ENCODE peak calls at places on chromosome 9, in seven cellular contexts. I is GM12865, H is left ventricle myocardium inferior, E is lower leg skin, T is tibial nerve, U is HCT116, C is epithelial cell of esophagus. O is an unnamed sample.

GRCh38 chr9:14391620-14392019 is 77.7 kb upstream of the NFIB start:
- DNase-seq in I (no peak), H (no peak), E (no peak), T (no peak), U (no peak), C (no peak), O (no peak)

GRCh38 chr9:137880976-137881530 is 3.5 kb downstream of the CACNA1B start:
- DNase-seq in I (no peak), H (no peak), E (no peak), T (no peak), U (no peak), C (no peak), O (no peak)

GRCh38 chr9:34010979-34011378 is 37.7 kb downstream of the UBAP2 start:
- DNase-seq in I (peak), H (no peak), E (no peak), T (peak), U (peak), C (peak), O (no peak)

GRCh38 chr9:117293199-117294114 is 121.4 kb downstream of the ASTN2 start:
- DNase-seq in I (no peak), H (no peak), E (no peak), T (no peak), U (no peak), C (no peak), O (no peak)

GRCh38 chr9:93708289-93708986 is 132.1 kb downstream of the PHF2 start:
- DNase-seq in I (no peak), H (no peak), E (no peak), T (no peak), U (no peak), C (no peak), O (no peak)

GRCh38 chr9:98808411-98808815 is 943 bp downstream of the GALNT12 start:
- DNase-seq in I (no peak), H (no peak), E (no peak), T (no peak), U (no peak), C (no peak), O (no peak)

GRCh38 chr9:15711531-15712295 is 158.9 kb downstream of the CCDC171 start:
- DNase-seq in I (no peak), H (no peak), E (no peak), T (no peak), U (no peak), C (peak), O (no peak)

GRCh38 chr9:93205045-93205768 is 21.3 kb downstream of the WNK2 start:
- DNase-seq in I (no peak), H (peak), E (no peak), T (peak), U (no peak), C (no peak), O (peak)

GRCh38 chr9:37650873-37651768 is at the start of gene FRMPD1:
- DNase-seq in I (peak), H (peak), E (peak), T (no peak), U (no peak), C (peak), O (peak)

GRCh38 chr9:98719055-98719454 is 10.3 kb upstream of the GABBR2 start:
- DNase-seq in I (no peak), H (no peak), E (no peak), T (no peak), U (no peak), C (no peak), O (no peak)

GRCh38 chr9:129558551-129559505 is 62.1 kb downstream of the C9orf50 start:
- DNase-seq in I (no peak), H (no peak), E (no peak), T (no peak), U (no peak), C (no peak), O (no peak)

GRCh38 chr9:26244661-26245060 is 566.4 kb upstream of the TUSC1 start:
- DNase-seq in I (no peak), H (no peak), E (no peak), T (no peak), U (no peak), C (no peak), O (no peak)

GRCh38 chr9:16884373-16884772 is 13.9 kb upstream of the BNC2 start:
- DNase-seq in I (no peak), H (no peak), E (no peak), T (no peak), U (no peak), C (no peak), O (no peak)

GRCh38 chr9:14238518-14238917 is 75.4 kb downstream of the NFIB start:
- DNase-seq in I (no peak), H (no peak), E (no peak), T (no peak), U (no peak), C (peak), O (no peak)

GRCh38 chr9:11871832-11872231 is 821.4 kb upstream of the TYRP1 start:
- DNase-seq in I (no peak), H (no peak), E (no peak), T (no peak), U (no peak), C (no peak), O (no peak)

GRCh38 chr9:117916291-117916690 is 212.1 kb downstream of the TLR4 start:
- DNase-seq in I (no peak), H (no peak), E (no peak), T (no peak), U (no peak), C (no peak), O (no peak)

GRCh38 chr9:111524731-111525055 is 286 bp upstream of the ZNF483 start:
- DNase-seq in I (no peak), H (no peak), E (no peak), T (no peak), U (no peak), C (no peak), O (no peak)

GRCh38 chr9:131943397-131943796 is 136.3 kb downstream of the MED27 start:
- DNase-seq in I (no peak), H (no peak), E (no peak), T (no peak), U (no peak), C (peak), O (no peak)

GRCh38 chr9:84300271-84300670 is 40.3 kb downstream of the SLC28A3 start:
- DNase-seq in I (no peak), H (no peak), E (no peak), T (no peak), U (no peak), C (peak), O (no peak)

GRCh38 chr9:130382636-130383349 is 62.0 kb upstream of the ASS1 start:
- DNase-seq in I (no peak), H (no peak), E (no peak), T (no peak), U (no peak), C (peak), O (no peak)

GRCh38 chr9:3807601-3808000 is 281.8 kb upstream of the RFX3 start:
- DNase-seq in I (no peak), H (no peak), E (no peak), T (no peak), U (no peak), C (no peak), O (no peak)

GRCh38 chr9:116448463-116448862 is 238.6 kb upstream of the TRIM32 start:
- DNase-seq in I (no peak), H (no peak), E (no peak), T (no peak), U (no peak), C (no peak), O (no peak)

GRCh38 chr9:132011309-132011708 is 68.4 kb downstream of the MED27 start:
- DNase-seq in I (no peak), H (no peak), E (no peak), T (no peak), U (no peak), C (no peak), O (no peak)

GRCh38 chr9:20512106-20512505 is 110.2 kb downstream of the MLLT3 start:
- DNase-seq in I (no peak), H (no peak), E (no peak), T (no peak), U (no peak), C (peak), O (no peak)

GRCh38 chr9:122318284-122318683 is 52.5 kb upstream of the PTGS1 start:
- DNase-seq in I (no peak), H (no peak), E (no peak), T (no peak), U (no peak), C (no peak), O (no peak)

GRCh38 chr9:121357011-121357410 is 13.0 kb downstream of the STOM start:
- DNase-seq in I (no peak), H (no peak), E (no peak), T (no peak), U (no peak), C (no peak), O (no peak)

GRCh38 chr9:104028827-104029226 is 65.3 kb upstream of the SMC2 start:
- DNase-seq in I (no peak), H (no peak), E (no peak), T (no peak), U (no peak), C (no peak), O (no peak)

GRCh38 chr9:131593255-131593820 is 48.0 kb downstream of the PRRT1B start:
- DNase-seq in I (no peak), H (no peak), E (no peak), T (no peak), U (no peak), C (no peak), O (no peak)

GRCh38 chr9:687994-688393 is 153.5 kb upstream of the DMRT1 start:
- DNase-seq in I (no peak), H (no peak), E (no peak), T (no peak), U (no peak), C (no peak), O (no peak)

GRCh38 chr9:95078516-95078915 is 239.0 kb downstream of the FANCC start:
- DNase-seq in I (no peak), H (no peak), E (no peak), T (no peak), U (no peak), C (no peak), O (no peak)

GRCh38 chr9:109794361-109795012 is 14.5 kb downstream of the PALM2AKAP2 start:
- DNase-seq in I (no peak), H (no peak), E (no peak), T (peak), U (no peak), C (no peak), O (no peak)

GRCh38 chr9:134406366-134407122 is 80.3 kb downstream of the RXRA start:
- DNase-seq in I (no peak), H (no peak), E (no peak), T (no peak), U (no peak), C (no peak), O (peak)
- H3K4me3 ChIP-seq in I (peak), H (peak), E (no peak), T (peak), U (peak), C (no peak), O (no peak)

GRCh38 chr9:127556871-127557270 is 55.2 kb upstream of the STXBP1 start:
- DNase-seq in I (no peak), H (no peak), E (no peak), T (no peak), U (no peak), C (no peak), O (no peak)

GRCh38 chr9:127557466-127557869 is 54.6 kb upstream of the STXBP1 start:
- DNase-seq in I (no peak), H (no peak), E (no peak), T (no peak), U (no peak), C (no peak), O (no peak)

GRCh38 chr9:127557998-127558546 is 54.0 kb upstream of the STXBP1 start:
- DNase-seq in I (no peak), H (no peak), E (no peak), T (no peak), U (no peak), C (no peak), O (no peak)

GRCh38 chr9:127559247-127559680 is 52.8 kb upstream of the STXBP1 start:
- DNase-seq in I (no peak), H (no peak), E (no peak), T (no peak), U (no peak), C (no peak), O (no peak)

DNA sequence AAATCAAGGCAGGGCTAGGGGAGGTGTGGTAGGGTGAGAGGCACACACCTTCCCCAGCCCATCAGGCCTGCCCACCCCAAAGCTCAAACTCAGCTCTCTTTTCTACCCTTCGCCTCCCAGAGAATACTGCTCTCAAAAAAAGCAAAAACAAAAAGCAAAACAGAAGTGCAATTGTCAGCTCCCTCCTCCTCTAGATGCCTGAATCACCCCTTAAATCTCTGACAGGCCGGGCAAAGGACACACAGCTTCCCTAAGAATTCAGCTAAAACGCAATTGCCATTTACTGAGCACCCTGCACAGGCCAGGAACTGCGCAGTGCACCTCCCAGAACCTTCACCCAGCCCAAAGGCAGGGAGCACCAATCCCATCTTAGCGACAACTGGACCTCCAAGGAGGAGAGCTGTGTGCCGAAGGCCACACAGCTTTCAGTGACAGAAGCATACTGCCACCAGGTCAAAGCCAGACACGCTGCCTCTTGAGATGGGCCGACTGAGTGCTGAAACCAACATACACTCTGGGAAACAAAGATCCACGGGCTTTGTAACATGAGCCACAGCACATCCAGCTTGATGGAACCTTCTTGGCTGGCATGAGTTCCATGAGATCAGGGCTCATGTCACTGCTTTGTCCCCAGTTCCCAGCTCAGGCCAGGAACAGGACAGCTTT is 53.4 kb upstream of the STXBP1 start:
- DNase-seq in I (no peak), H (no peak), E (no peak), T (no peak), U (no peak), C (no peak), O (no peak)
- H3K4me3 ChIP-seq in I (no peak), H (no peak), E (no peak), T (no peak), U (no peak), C (no peak), O (no peak)

GRCh38 chr9:5843450-5844249 is 10.7 kb upstream of the ERMP1 start:
- DNase-seq in I (no peak), H (no peak), E (no peak), T (no peak), U (no peak), C (no peak), O (no peak)

GRCh38 chr9:5842926-5843325 is 10.0 kb upstream of the ERMP1 start:
- DNase-seq in I (no peak), H (no peak), E (no peak), T (no peak), U (no peak), C (no peak), O (no peak)

GRCh38 chr9:5839572-5839902 is 6.6 kb upstream of the ERMP1 start:
- DNase-seq in I (no peak), H (no peak), E (no peak), T (no peak), U (no peak), C (no peak), O (no peak)

GRCh38 chr9:5835808-5836207 is 2.9 kb upstream of the ERMP1 start:
- DNase-seq in I (no peak), H (no peak), E (no peak), T (no peak), U (no peak), C (no peak), O (no peak)

DNA sequence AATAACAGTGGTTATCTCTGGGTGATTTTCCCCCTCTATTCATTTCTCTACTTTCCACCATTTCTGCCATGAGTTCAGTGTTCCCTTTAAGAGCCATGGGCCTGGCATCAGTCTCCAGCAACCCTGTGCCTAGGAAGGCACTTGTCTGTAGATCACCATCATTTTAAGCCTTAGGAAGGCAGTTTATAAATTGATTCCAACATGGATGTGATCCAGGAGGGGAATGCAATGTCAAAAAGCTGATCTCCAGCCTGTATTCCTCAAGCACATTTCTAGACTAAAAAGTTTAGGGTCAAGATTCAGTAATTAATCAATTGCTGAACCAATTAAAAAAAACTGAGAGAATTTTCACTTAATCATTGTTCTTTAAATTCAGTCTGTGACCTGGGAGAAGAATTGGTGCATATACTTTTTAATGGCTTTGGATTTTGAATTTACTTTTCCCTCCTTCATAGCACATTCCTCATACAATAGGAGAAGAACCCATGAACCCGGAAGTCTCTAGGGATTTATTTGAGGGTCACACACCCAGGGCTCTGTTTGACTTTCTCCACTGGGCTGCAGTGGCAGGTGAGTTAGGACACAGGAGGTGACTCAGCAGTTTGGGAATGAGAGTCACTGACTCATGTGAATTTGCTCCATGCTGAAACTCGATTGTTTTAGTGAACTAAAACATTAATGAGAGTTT is 6.1 kb upstream of the ERMP1 start:
- DNase-seq in I (peak), H (no peak), E (no peak), T (no peak), U (peak), C (peak), O (no peak)
- H3K4me3 ChIP-seq in I (no peak), H (no peak), E (no peak), T (no peak), U (no peak), C (no peak), O (no peak)

GRCh38 chr9:35793461-35793860 is 2.1 kb downstream of the NPR2 start:
- DNase-seq in I (no peak), H (no peak), E (no peak), T (no peak), U (no peak), C (no peak), O (no peak)
- H3K4me3 ChIP-seq in I (no peak), H (peak), E (no peak), T (no peak), U (no peak), C (no peak), O (no peak)

DNA sequence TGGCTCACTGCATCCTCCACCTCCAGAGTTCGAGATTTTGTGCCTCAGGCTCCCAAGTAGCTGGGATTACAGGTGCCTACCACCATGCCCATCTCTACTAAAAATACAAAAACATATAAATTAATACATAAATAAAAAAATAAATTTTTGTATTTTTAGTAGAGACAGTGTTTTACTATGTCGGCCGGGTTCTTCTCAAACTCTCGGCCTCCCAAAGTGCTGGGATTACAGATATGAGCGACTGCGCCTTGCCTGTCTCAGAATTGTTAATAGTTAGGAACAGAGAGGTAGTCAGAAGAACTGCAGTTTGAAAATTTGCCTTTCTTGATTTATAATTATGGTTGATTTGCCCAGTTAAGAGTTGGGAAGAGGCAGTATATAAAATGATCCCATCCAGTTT is 2.8 kb downstream of the ATP6V1G1 start:
- DNase-seq in I (no peak), H (no peak), E (no peak), T (no peak), U (no peak), C (no peak), O (no peak)
- H3K4me3 ChIP-seq in I (no peak), H (no peak), E (no peak), T (no peak), U (no peak), C (no peak), O (no peak)

O was measured in testis.